ENCODE peak calls at places on chromosome 14, in five cellular contexts. B is A549, Z is prostate gland, Q is tibial nerve, T is transverse colon. R is an unnamed sample.

GRCh38 chr14:99516156-99517045 is 35.2 kb downstream of the CCNK start:
- DNase-seq in B (no peak), Z (no peak), Q (peak), T (no peak), R (no peak)

GRCh38 chr14:60981626-60982455 is 796 bp downstream of the SLC38A6 start:
- DNase-seq in B (peak), Z (no peak), Q (no peak), T (no peak), R (no peak)

GRCh38 chr14:105465209-105466031 is 9.2 kb upstream of the CRIP2 start:
- DNase-seq in B (no peak), Z (no peak), Q (no peak), T (no peak), R (no peak)

GRCh38 chr14:101972126-101972785 is 7.9 kb downstream of the DYNC1H1 start:
- DNase-seq in B (peak), Z (peak), Q (peak), T (peak), R (peak)

GRCh38 chr14:91329615-91330014 is 85.1 kb upstream of the GPR68 start:
- DNase-seq in B (no peak), Z (no peak), Q (no peak), T (no peak), R (no peak)

GRCh38 chr14:79661762-79662161 is 549.5 kb downstream of the DIO2 start:
- DNase-seq in B (no peak), Z (no peak), Q (no peak), T (no peak), R (peak)

GRCh38 chr14:65346895-65347294 is 65.6 kb upstream of the FUT8 start:
- DNase-seq in B (no peak), Z (no peak), Q (no peak), T (no peak), R (no peak)

GRCh38 chr14:74190910-74191575 is 48.2 kb upstream of the VSX2 start:
- DNase-seq in B (no peak), Z (no peak), Q (no peak), T (no peak), R (no peak)

GRCh38 chr14:99123208-99123870 is 148.7 kb downstream of the BCL11B start:
- DNase-seq in B (no peak), Z (no peak), Q (no peak), T (no peak), R (no peak)

GRCh38 chr14:55128386-55129085 is 516 bp upstream of the LGALS3 start:
- DNase-seq in B (no peak), Z (peak), Q (no peak), T (no peak), R (no peak)

GRCh38 chr14:77682158-77682553 is 25.7 kb downstream of the ALKBH1 start:
- DNase-seq in B (no peak), Z (no peak), Q (no peak), T (no peak), R (no peak)

GRCh38 chr14:45249847-45250575 is 3.0 kb downstream of the MIS18BP1 start:
- DNase-seq in B (no peak), Z (no peak), Q (no peak), T (no peak), R (peak)

GRCh38 chr14:79587194-79587593 is 624.1 kb downstream of the DIO2 start:
- DNase-seq in B (no peak), Z (no peak), Q (no peak), T (no peak), R (no peak)

GRCh38 chr14:44494125-44494524 is 13.0 kb downstream of the FSCB start:
- DNase-seq in B (no peak), Z (no peak), Q (no peak), T (no peak), R (no peak)

GRCh38 chr14:66507181-66507721 is 696 bp upstream of the GPHN start:
- DNase-seq in B (no peak), Z (no peak), Q (no peak), T (no peak), R (no peak)

GRCh38 chr14:73238941-73239340 is 1.6 kb downstream of the PAPLN start:
- DNase-seq in B (no peak), Z (no peak), Q (peak), T (no peak), R (no peak)

GRCh38 chr14:101590062-101590461 is 28.8 kb downstream of the DIO3 start:
- DNase-seq in B (no peak), Z (no peak), Q (no peak), T (no peak), R (no peak)

GRCh38 chr14:92783813-92784431 is 10.2 kb upstream of the GOLGA5 start:
- DNase-seq in B (peak), Z (peak), Q (no peak), T (peak), R (no peak)

GRCh38 chr14:88004637-88005036 is 298 bp upstream of the GPR65 start:
- DNase-seq in B (no peak), Z (no peak), Q (no peak), T (no peak), R (no peak)

GRCh38 chr14:79248771-79249170 is 962.5 kb downstream of the DIO2 start:
- DNase-seq in B (no peak), Z (no peak), Q (no peak), T (no peak), R (no peak)

GRCh38 chr14:77923131-77923933 is 123.4 kb downstream of the ADCK1 start:
- DNase-seq in B (no peak), Z (no peak), Q (no peak), T (no peak), R (no peak)

GRCh38 chr14:58501214-58501816 is 73.8 kb downstream of the KIAA0586 start:
- DNase-seq in B (peak), Z (no peak), Q (no peak), T (no peak), R (no peak)

GRCh38 chr14:92658160-92658559 is 90.3 kb downstream of the LGMN start:
- DNase-seq in B (no peak), Z (no peak), Q (no peak), T (no peak), R (no peak)

DNA sequence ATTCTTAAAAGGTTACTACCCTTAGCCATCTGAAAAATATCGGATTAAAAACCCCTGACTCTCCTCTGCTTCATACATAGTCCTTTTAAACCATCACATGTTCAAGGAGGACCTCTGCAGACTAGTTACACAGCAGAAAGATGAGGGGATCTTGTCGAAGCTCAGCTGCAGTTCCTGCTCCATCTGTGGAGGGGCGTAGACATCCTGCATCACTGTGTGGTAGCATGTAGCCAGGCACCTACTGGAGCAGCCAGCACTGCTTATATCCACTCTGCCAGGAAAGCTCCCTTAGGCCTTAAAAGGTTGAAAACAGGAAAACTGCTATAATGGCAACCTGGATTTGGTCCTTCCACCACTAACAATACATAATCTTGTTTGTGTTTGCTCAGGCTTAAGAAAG is 57.6 kb upstream of the STRN3 start:
- DNase-seq in B (no peak), Z (no peak), Q (no peak), T (no peak), R (no peak)
- TF ChIP-seq CTCF in B (no peak), Z (no peak), Q (no peak), T (no peak), R (no peak)

GRCh38 chr14:95496111-95496681 is 20.3 kb downstream of the SYNE3 start:
- DNase-seq in B (no peak), Z (no peak), Q (no peak), T (no peak), R (no peak)
- H3K27ac ChIP-seq in B (no peak), Z (no peak), Q (peak), T (peak), R (peak)

DNA sequence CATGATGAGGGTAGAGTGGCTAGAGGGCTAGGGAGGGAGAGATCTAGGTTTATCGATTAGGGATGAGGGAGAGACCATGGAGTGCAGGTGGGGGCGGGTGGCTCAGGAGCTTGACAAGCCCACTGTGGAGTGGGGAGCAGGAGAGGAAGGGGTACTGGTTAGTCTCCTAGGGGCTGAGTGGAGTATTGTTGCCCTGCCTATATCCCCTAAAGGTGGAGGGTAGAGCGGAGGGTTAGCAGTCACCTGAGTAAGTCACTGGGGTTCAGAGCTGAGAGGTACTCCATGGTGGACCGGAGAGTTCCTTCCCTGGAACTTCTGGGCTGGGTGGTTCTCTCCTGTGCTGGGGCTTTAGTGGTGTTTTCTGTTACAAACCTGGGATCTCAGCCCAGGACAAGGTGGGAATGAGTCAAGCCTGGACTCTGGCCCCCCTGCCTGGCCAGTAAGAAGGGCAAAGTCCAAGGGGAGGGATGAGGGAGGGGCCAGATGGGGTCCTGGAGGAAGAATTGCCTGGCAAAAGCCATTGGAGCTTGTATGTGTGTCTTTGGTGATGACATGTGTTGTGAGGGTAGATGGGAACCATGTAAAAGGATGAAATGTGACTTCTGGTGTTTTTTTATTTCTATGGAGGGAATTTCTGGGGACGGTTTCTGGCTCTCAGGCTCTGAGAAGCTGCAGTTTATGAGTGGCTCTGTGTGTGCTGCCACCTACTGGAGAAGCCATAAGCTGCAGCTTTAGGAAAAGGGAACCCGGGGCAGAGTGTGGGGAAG is at the start of gene CIDEB:
- DNase-seq in B (peak), Z (peak), Q (no peak), T (peak), R (no peak)
- TF ChIP-seq POLR2A in B (no peak), Z (no peak), Q (no peak), T (peak), R (no peak)

DNA sequence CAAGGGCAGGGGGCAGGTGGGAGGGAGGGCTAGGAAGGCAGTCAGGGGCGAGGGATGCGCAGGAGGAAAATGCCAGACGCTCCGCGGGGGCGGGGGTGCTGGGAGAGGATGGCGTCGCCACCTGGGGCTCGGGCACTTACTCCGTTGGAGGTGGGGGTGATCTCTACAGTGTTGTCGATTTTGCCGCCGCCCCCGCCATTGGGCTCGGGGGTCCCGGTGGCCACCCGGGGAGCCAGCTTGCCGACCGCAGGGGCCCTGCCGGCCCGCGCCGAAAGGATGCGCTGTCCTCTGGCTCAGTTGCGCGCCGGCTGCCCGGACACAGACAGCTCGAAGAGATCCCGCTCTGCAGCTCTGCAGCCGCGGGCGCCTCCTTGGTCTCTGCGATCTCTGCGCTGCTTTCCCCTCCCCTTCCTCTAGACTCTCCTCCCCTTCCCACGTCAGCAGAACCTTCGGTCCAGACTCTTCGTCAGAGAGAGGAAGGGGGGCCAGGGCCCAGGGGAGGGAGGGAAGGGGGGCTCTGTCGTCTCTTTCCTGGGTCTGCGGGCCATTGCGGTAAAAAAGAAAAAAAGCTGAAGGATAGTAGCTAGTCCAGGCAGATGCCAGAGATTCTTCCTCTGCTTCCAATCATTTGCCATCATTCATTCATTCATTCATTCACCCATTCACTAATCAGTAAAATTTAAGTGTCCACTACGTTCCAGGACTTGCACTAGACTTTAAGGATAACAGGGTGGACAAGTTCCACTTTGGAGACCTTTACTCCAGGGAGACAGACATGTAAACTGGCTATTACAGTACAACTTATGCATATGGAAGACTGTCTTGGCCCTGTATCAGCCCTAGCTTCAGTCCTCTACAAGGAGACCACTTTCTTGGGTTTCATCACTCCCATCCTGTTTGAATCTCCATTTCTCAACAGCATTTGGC is at the start of gene SLC22A17:
- DNase-seq in B (peak), Z (peak), Q (peak), T (peak), R (peak)
- TF ChIP-seq CTCF in B (no peak), Z (peak), Q (no peak), T (no peak), R (no peak)

GRCh38 chr14:81319946-81320345 is 80.2 kb downstream of the STON2 start:
- DNase-seq in B (no peak), Z (no peak), Q (no peak), T (no peak), R (no peak)
- H3K27ac ChIP-seq in B (no peak), Z (no peak), Q (no peak), T (no peak), R (no peak)

GRCh38 chr14:103385153-103385993 is at the start of gene MARK3:
- DNase-seq in B (peak), Z (peak), Q (peak), T (peak), R (peak)
- TF ChIP-seq POLR2A in B (peak), Z (peak), Q (peak), T (peak), R (peak)